ENCODE peak calls at places on chromosomes 6 and 20, in nine cellular contexts. T is H9, R is AG04450, Q is RWPE1, E is HFFc6, N is stomach, O is astrocyte of the cerebellum, H is GM23338, F is tibial nerve. P is an unnamed sample.

GRCh38 chr6:44918893-44919292 is 409.2 kb upstream of the RUNX2 start:
- DNase-seq in T (no peak), R (no peak), F (no peak), E (no peak), O (no peak), Q (no peak), N (no peak), H (no peak), P (no peak)

GRCh38 chr20:3071610-3072529 is at the start of gene OXT:
- DNase-seq in R (no peak), T (peak), H (peak), O (no peak), N (no peak), F (no peak), E (no peak), Q (no peak), P (peak)

GRCh38 chr6:139029470-139030210 is 1.1 kb downstream of the ABRACL start:
- DNase-seq in F (peak), E (peak), Q (peak), H (peak), O (no peak), T (peak), R (peak), N (peak), P (peak)

GRCh38 chr6:33610779-33611421 is 10.2 kb upstream of the ITPR3 start:
- DNase-seq in R (no peak), Q (no peak), H (peak), N (peak), F (peak), O (no peak), E (no peak), T (no peak), P (no peak)

GRCh38 chr6:136289327-136289578 is 393 bp downstream of the BCLAF1 start:
- DNase-seq in R (peak), E (peak), F (peak), N (peak), T (peak), O (peak), Q (peak), H (peak), P (peak)

GRCh38 chr6:8108031-8108660 is 5.8 kb upstream of the EEF1E1 start:
- DNase-seq in O (peak), E (peak), F (no peak), R (peak), T (no peak), Q (peak), H (no peak), N (no peak), P (no peak)

GRCh38 chr6:37638414-37639079 is 59.1 kb downstream of the MDGA1 start:
- DNase-seq in F (no peak), Q (no peak), N (no peak), O (no peak), E (no peak), R (no peak), H (no peak), T (no peak), P (no peak)

GRCh38 chr20:62589150-62589498 is 53.2 kb upstream of the SLCO4A1 start:
- DNase-seq in E (no peak), N (no peak), R (no peak), F (no peak), H (no peak), T (no peak), Q (no peak), O (no peak), P (no peak)

GRCh38 chr6:36592221-36592655 is 1.9 kb upstream of the SRSF3 start:
- DNase-seq in Q (no peak), E (no peak), N (no peak), T (no peak), H (no peak), R (no peak), F (no peak), O (no peak), P (peak)

GRCh38 chr20:7744411-7744810 is 195.8 kb downstream of the HAO1 start:
- DNase-seq in F (no peak), H (no peak), Q (peak), N (no peak), O (no peak), R (peak), T (no peak), E (peak), P (no peak)

GRCh38 chr6:36362551-36363389 is 24.7 kb downstream of the ETV7 start:
- DNase-seq in N (no peak), T (no peak), F (no peak), E (no peak), Q (no peak), R (no peak), O (no peak), H (no peak), P (no peak)

GRCh38 chr20:21102252-21102609 is 3.9 kb downstream of the LINC00237 start:
- DNase-seq in H (peak), T (peak), E (no peak), N (no peak), F (no peak), O (no peak), Q (no peak), R (no peak), P (peak)

GRCh38 chr20:9140172-9140760 is 71.4 kb downstream of the PLCB4 start:
- DNase-seq in Q (no peak), R (no peak), N (no peak), E (no peak), F (no peak), O (no peak), H (no peak), T (no peak), P (no peak)

GRCh38 chr6:144543006-144543871 is 258.1 kb downstream of the UTRN start:
- DNase-seq in F (no peak), E (peak), H (peak), Q (peak), N (no peak), O (no peak), R (no peak), T (no peak), P (no peak)

GRCh38 chr6:128719786-128720185 is 163.2 kb upstream of the LAMA2 start:
- DNase-seq in R (no peak), O (no peak), E (no peak), Q (no peak), H (no peak), N (no peak), T (no peak), F (no peak), P (no peak)

GRCh38 chr20:35828434-35828833 is 56.6 kb downstream of the PHF20 start:
- DNase-seq in N (peak), H (no peak), F (no peak), R (no peak), T (no peak), Q (no peak), E (no peak), O (no peak), P (no peak)

GRCh38 chr20:46985241-46985640 is 90.6 kb downstream of the EYA2 start:
- DNase-seq in E (no peak), N (no peak), T (no peak), O (no peak), H (no peak), Q (no peak), R (no peak), F (no peak), P (no peak)

GRCh38 chr6:135941275-135941674 is 89.8 kb downstream of the PDE7B start:
- DNase-seq in E (no peak), R (no peak), H (no peak), Q (no peak), T (no peak), O (no peak), F (no peak), N (no peak), P (no peak)

GRCh38 chr6:64010010-64010409 is 374.4 kb downstream of the PHF3 start:
- DNase-seq in O (no peak), T (no peak), Q (no peak), H (no peak), E (no peak), R (no peak), F (no peak), N (no peak), P (no peak)

GRCh38 chr20:52972965-52973819 is 1.0 kb downstream of the TSHZ2 start:
- DNase-seq in F (no peak), Q (peak), O (no peak), N (no peak), R (no peak), T (peak), H (peak), E (no peak), P (no peak)

GRCh38 chr20:58889334-58890072 is 37.0 kb downstream of the GNAS start:
- DNase-seq in N (no peak), O (no peak), T (no peak), Q (no peak), E (no peak), R (no peak), H (no peak), F (no peak), P (no peak)

GRCh38 chr6:160455484-160456213 is 107.5 kb downstream of the SLC22A3 start:
- DNase-seq in T (peak), F (peak), O (peak), N (peak), Q (peak), E (peak), H (peak), R (peak), P (peak)

GRCh38 chr6:159908940-159909339 is 18.2 kb downstream of the MAS1 start:
- DNase-seq in N (no peak), E (no peak), R (no peak), Q (no peak), T (no peak), O (no peak), F (no peak), H (no peak), P (no peak)

GRCh38 chr6:71977860-71978259 is 91.5 kb downstream of the RIMS1 start:
- DNase-seq in Q (no peak), T (no peak), R (no peak), H (no peak), O (no peak), N (no peak), E (no peak), F (no peak), P (no peak)

GRCh38 chr6:4941782-4942672 is 61.8 kb downstream of the RPP40 start:
- DNase-seq in T (no peak), Q (peak), H (no peak), O (peak), R (peak), N (no peak), E (peak), F (no peak), P (peak)

GRCh38 chr20:12093062-12093796 is 175.5 kb downstream of the BTBD3 start:
- DNase-seq in N (no peak), F (no peak), R (no peak), E (no peak), H (no peak), Q (no peak), O (no peak), T (no peak), P (no peak)

GRCh38 chr20:56422131-56422823 is 10.2 kb downstream of the CASS4 start:
- DNase-seq in O (peak), Q (peak), E (peak), H (no peak), F (no peak), N (no peak), T (no peak), R (peak), P (no peak)

GRCh38 chr20:17648306-17648646 is 33.8 kb downstream of the RRBP1 start:
- DNase-seq in R (no peak), T (no peak), N (no peak), F (no peak), Q (no peak), H (no peak), E (no peak), O (no peak), P (no peak)

GRCh38 chr20:50196896-50197295 is 6.3 kb downstream of the CEBPB start:
- DNase-seq in E (no peak), F (no peak), N (no peak), O (no peak), R (no peak), H (no peak), T (no peak), Q (no peak), P (no peak)

GRCh38 chr6:152642578-152643375 is 5.6 kb upstream of the SYNE1 start:
- DNase-seq in N (peak), Q (peak), O (peak), T (peak), E (peak), H (peak), F (no peak), R (no peak), P (peak)

GRCh38 chr20:15702161-15702560 is 871.1 kb downstream of the KIF16B start:
- DNase-seq in T (no peak), Q (no peak), N (no peak), R (no peak), O (peak), E (peak), F (no peak), H (no peak), P (no peak)

GRCh38 chr20:25195014-25195961 is at the start of gene ENTPD6:
- DNase-seq in E (peak), H (peak), Q (peak), R (peak), F (peak), T (peak), N (peak), O (peak), P (peak)
- TF ChIP-seq CTCF in E (peak), H (peak), Q (no peak), R (peak), F (peak), T (no peak), N (peak), O (peak), P (no peak)

GRCh38 chr20:37899105-37900045 is 3.6 kb upstream of the VSTM2L start:
- DNase-seq in T (no peak), F (no peak), H (no peak), O (no peak), Q (no peak), N (no peak), R (no peak), E (no peak), P (no peak)

GRCh38 chr20:37898301-37899104 is 4.4 kb upstream of the VSTM2L start:
- DNase-seq in Q (no peak), E (no peak), H (no peak), T (no peak), R (no peak), F (no peak), N (no peak), O (no peak), P (no peak)

GRCh38 chr20:37893566-37894241 is 9.2 kb upstream of the VSTM2L start:
- DNase-seq in T (no peak), H (no peak), N (no peak), O (no peak), Q (no peak), F (no peak), R (no peak), E (no peak), P (no peak)

GRCh38 chr20:37894454-37894853 is 8.5 kb upstream of the VSTM2L start:
- DNase-seq in O (no peak), F (no peak), H (no peak), T (no peak), E (no peak), N (no peak), Q (no peak), R (no peak), P (no peak)

DNA sequence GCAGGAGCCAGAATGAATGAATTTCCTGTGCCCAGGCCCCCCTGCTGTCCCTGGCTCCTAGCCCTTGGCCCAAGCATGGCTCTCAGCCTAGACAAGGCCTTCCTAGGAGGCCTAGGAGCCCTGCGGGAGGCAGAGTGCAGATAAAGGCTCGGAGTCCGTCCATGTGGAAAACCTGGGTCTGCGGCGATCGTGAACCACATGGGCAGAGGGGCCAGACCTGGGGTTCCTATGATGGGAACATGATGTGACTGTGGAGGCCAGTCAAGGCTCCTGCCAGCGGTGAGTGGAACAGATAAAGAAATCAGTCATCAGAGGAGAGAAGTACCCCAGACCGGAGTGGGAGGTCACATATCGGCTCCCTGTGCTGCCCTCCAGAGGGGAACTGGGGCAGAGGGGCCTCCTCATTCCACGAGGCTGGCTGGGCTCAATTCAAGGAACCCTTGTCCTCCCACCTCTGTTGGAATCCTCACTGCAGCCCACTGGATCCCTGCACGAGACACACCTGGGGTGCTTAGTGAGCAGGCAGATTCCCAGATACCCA is 5.8 kb upstream of the VSTM2L start:
- DNase-seq in R (no peak), N (no peak), O (peak), F (no peak), E (no peak), H (peak), T (peak), Q (no peak), P (no peak)
- TF ChIP-seq CTCF in R (peak), N (no peak), O (peak), F (no peak), E (peak), H (peak), T (peak), Q (no peak), P (no peak)

GRCh38 chr6:147221739-147222138 is 17.5 kb downstream of the STXBP5 start:
- DNase-seq in T (no peak), O (no peak), E (no peak), N (no peak), H (no peak), Q (no peak), F (no peak), R (no peak), P (no peak)

GRCh38 chr6:147219463-147219862 is 15.2 kb downstream of the STXBP5 start:
- DNase-seq in H (no peak), T (no peak), R (no peak), E (no peak), N (no peak), O (no peak), F (no peak), Q (no peak), P (no peak)

GRCh38 chr6:147220345-147220744 is 16.1 kb downstream of the STXBP5 start:
- DNase-seq in T (no peak), E (no peak), Q (no peak), F (no peak), R (no peak), H (no peak), N (no peak), O (no peak), P (no peak)

GRCh38 chr6:147223751-147224150 is 19.5 kb downstream of the STXBP5 start:
- DNase-seq in E (no peak), F (no peak), T (no peak), Q (no peak), H (no peak), N (no peak), R (no peak), O (no peak), P (no peak)

DNA sequence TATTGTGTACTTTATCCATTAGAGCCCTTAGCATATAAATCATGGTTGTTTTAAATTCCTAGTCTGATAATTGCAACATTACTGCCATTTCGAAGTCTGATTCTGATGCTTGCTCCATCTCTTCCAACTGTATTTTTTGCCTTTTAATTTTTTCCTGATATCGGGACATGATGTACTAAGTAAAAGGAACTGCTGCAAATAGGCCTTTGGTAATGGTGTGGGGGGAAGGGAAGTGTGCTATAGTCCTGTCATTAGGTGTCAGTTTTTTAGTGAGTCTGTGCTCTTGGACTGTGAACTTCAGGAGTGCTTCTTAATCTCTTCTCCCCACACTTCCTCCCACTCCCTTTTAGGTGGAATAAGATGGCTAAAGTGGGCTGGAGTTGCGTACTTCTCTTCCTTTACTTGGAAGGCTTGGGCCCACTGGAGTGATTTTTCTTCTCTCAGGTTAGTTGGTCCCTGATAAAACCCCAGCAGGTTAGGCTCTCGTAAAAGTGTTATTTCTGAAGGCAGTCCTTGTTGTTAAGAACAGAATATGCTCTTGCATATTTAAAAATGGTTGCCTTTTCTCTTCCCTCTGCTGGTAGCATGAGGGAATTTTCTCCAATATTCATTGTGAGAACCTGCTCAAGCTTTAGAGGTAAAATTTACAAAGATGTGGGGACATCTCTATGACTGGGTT is 18.1 kb downstream of the STXBP5 start:
- DNase-seq in H (peak), N (no peak), O (peak), R (no peak), E (peak), F (no peak), T (no peak), Q (peak), P (no peak)
- TF ChIP-seq CTCF in H (peak), N (peak), O (peak), R (peak), E (peak), F (peak), T (peak), Q (no peak), P (no peak)

GRCh38 chr20:57465943-57466342 is 59.0 kb downstream of the CTCFL start:
- DNase-seq in Q (no peak), R (no peak), H (no peak), T (no peak), F (no peak), E (no peak), N (no peak), O (no peak), P (no peak)
- TF ChIP-seq CTCF in Q (no peak), R (no peak), H (peak), T (peak), F (no peak), E (peak), N (no peak), O (no peak), P (peak)

GRCh38 chr6:40962241-40962640 is 76.8 kb downstream of the UNC5CL start:
- DNase-seq in T (no peak), Q (peak), F (no peak), O (peak), R (peak), E (peak), H (no peak), N (no peak), P (peak)

GRCh38 chr6:40965046-40965445 is 74.0 kb downstream of the UNC5CL start:
- DNase-seq in T (no peak), O (peak), R (no peak), H (no peak), N (no peak), Q (no peak), F (no peak), E (peak), P (no peak)

GRCh38 chr6:40960784-40961430 is 78.1 kb downstream of the UNC5CL start:
- DNase-seq in R (no peak), H (no peak), F (no peak), O (no peak), E (no peak), T (no peak), Q (no peak), N (no peak), P (no peak)

GRCh38 chr6:40961831-40962230 is 77.2 kb downstream of the UNC5CL start:
- DNase-seq in E (no peak), O (no peak), F (no peak), T (no peak), R (no peak), H (no peak), N (no peak), Q (no peak), P (no peak)

GRCh38 chr6:40963019-40963418 is 76.0 kb downstream of the UNC5CL start:
- DNase-seq in F (no peak), H (no peak), T (no peak), O (no peak), N (no peak), Q (no peak), E (no peak), R (no peak), P (no peak)
- TF ChIP-seq CTCF in F (no peak), H (no peak), T (no peak), O (no peak), N (no peak), Q (no peak), E (no peak), R (no peak), P (no peak)

DNA sequence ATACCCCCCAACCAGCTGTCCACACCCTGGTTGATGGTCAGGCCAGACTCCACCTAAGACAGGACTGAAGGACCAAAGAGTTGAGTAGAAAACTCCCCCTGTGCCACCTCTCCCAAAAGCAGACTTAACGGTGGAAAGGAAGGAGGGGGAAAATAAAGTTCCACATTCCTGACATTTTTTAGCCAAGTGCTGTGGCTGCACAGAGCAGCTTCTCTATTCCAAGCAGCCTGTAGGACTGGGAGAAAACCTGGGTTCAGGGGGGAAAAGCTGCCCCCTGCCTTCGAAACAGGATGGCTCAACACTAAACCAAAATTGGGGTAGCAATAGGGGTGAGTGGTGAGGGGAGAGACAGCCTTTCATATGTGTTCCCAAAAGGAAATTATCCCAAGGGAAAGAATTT is 3.6 kb downstream of the TRAM2 start:
- DNase-seq in H (peak), R (no peak), N (no peak), E (peak), F (no peak), Q (no peak), O (no peak), T (no peak), P (no peak)
- TF ChIP-seq CTCF in H (peak), R (no peak), N (no peak), E (peak), F (no peak), Q (no peak), O (peak), T (no peak), P (no peak)

GRCh38 chr6:29517728-29518440 is 30.1 kb upstream of the MAS1L start:
- DNase-seq in Q (no peak), T (no peak), E (no peak), N (no peak), H (no peak), F (no peak), O (no peak), R (no peak), P (no peak)
- TF ChIP-seq CTCF in Q (no peak), T (no peak), E (no peak), N (no peak), H (no peak), F (no peak), O (no peak), R (no peak), P (no peak)

GRCh38 chr6:81105998-81106397 is 646.5 kb downstream of the TENT5A start:
- DNase-seq in N (no peak), R (no peak), H (no peak), E (no peak), Q (no peak), O (no peak), T (no peak), F (no peak), P (no peak)
- TF ChIP-seq CTCF in N (no peak), R (no peak), H (peak), E (peak), Q (no peak), O (no peak), T (peak), F (peak), P (no peak)